ENCODE peak calls at places on chromosomes 13 and 19, in seven cellular contexts. D is amniotic stem cell, A is HEK293T, E is retinal pigment epithelial cell, L is AG08396, B is H9, Z is SK-MEL-5. X is an unnamed sample.

GRCh38 chr13:41554626-41555386 is 97.5 kb downstream of the RGCC start:
- DNase-seq in D (no peak), A (no peak), E (no peak), L (no peak), B (no peak), Z (no peak), X (no peak)

GRCh38 chr19:13033819-13034611 is 38.7 kb downstream of the NFIX start:
- DNase-seq in D (no peak), A (peak), E (no peak), L (no peak), B (peak), Z (peak), X (peak)

GRCh38 chr13:46751811-46752635 is 44.9 kb downstream of the ESD start:
- DNase-seq in D (no peak), A (no peak), E (no peak), L (no peak), B (no peak), Z (no peak), X (peak)

GRCh38 chr19:4014541-4015491 is 7.3 kb downstream of the PIAS4 start:
- DNase-seq in D (no peak), A (no peak), E (no peak), L (no peak), B (peak), Z (no peak), X (peak)

GRCh38 chr19:6260912-6261636 is 18.7 kb downstream of the MLLT1 start:
- DNase-seq in D (no peak), A (peak), E (no peak), L (no peak), B (peak), Z (peak), X (peak)

GRCh38 chr13:112647256-112647655 is 42.6 kb upstream of the ATP11A start:
- DNase-seq in D (no peak), A (no peak), E (no peak), L (no peak), B (no peak), Z (no peak), X (no peak)

GRCh38 chr19:18607222-18608101 is 863 bp upstream of the CRLF1 start:
- DNase-seq in D (no peak), A (peak), E (no peak), L (peak), B (no peak), Z (no peak), X (no peak)

GRCh38 chr13:80341771-80342271 is 895 bp upstream of the SPRY2 start:
- DNase-seq in D (no peak), A (peak), E (peak), L (no peak), B (peak), Z (peak), X (peak)

GRCh38 chr13:20197361-20197834 is 4.7 kb upstream of the GJB2 start:
- DNase-seq in D (no peak), A (peak), E (no peak), L (peak), B (no peak), Z (peak), X (peak)

GRCh38 chr19:18070181-18070580 is 16.6 kb downstream of the IL12RB1 start:
- DNase-seq in D (no peak), A (no peak), E (no peak), L (no peak), B (no peak), Z (no peak), X (no peak)

GRCh38 chr19:28940751-28941500 is 272.0 kb downstream of the UQCRFS1 start:
- DNase-seq in D (no peak), A (no peak), E (no peak), L (peak), B (no peak), Z (no peak), X (no peak)

GRCh38 chr19:20423381-20424207 is 142.0 kb downstream of the ZNF737 start:
- DNase-seq in D (no peak), A (no peak), E (no peak), L (peak), B (peak), Z (no peak), X (peak)

GRCh38 chr13:64935441-64935840 is 2294.7 kb downstream of the PCDH9 start:
- DNase-seq in D (no peak), A (no peak), E (no peak), L (no peak), B (no peak), Z (no peak), X (no peak)

GRCh38 chr19:1366899-1367870 is 16.5 kb upstream of the NDUFS7 start:
- DNase-seq in D (no peak), A (no peak), E (no peak), L (no peak), B (no peak), Z (no peak), X (no peak)

GRCh38 chr19:35845215-35846037 is 6.9 kb downstream of the NPHS1 start:
- DNase-seq in D (no peak), A (no peak), E (no peak), L (no peak), B (peak), Z (no peak), X (peak)

GRCh38 chr13:111491021-111491420 is 170.6 kb downstream of the TEX29 start:
- DNase-seq in D (no peak), A (no peak), E (no peak), L (no peak), B (no peak), Z (no peak), X (no peak)

GRCh38 chr19:39032164-39032918 is at the start of gene FBXO27:
- DNase-seq in D (no peak), A (peak), E (no peak), L (no peak), B (peak), Z (no peak), X (no peak)

GRCh38 chr13:71368301-71368700 is 498.7 kb downstream of the DACH1 start:
- DNase-seq in D (no peak), A (no peak), E (no peak), L (no peak), B (no peak), Z (no peak), X (no peak)

GRCh38 chr13:108830916-108831315 is 201.5 kb downstream of the MYO16 start:
- DNase-seq in D (no peak), A (no peak), E (no peak), L (no peak), B (no peak), Z (no peak), X (no peak)

GRCh38 chr19:32357720-32358119 is 12.3 kb downstream of the ZNF507 start:
- DNase-seq in D (no peak), A (no peak), E (no peak), L (no peak), B (no peak), Z (peak), X (no peak)

GRCh38 chr13:90956036-90956435 is 391.5 kb upstream of the MIR17HG start:
- DNase-seq in D (no peak), A (no peak), E (no peak), L (no peak), B (no peak), Z (no peak), X (no peak)

GRCh38 chr13:20305587-20305986 is 73.5 kb upstream of the GJB6 start:
- DNase-seq in D (no peak), A (no peak), E (no peak), L (no peak), B (no peak), Z (no peak), X (no peak)

GRCh38 chr19:54573330-54573872 is at the start of gene LILRA2:
- DNase-seq in D (no peak), A (no peak), E (no peak), L (no peak), B (no peak), Z (no peak), X (peak)

GRCh38 chr13:20553309-20553708 is 13.6 kb upstream of the IFT88 start:
- DNase-seq in D (no peak), A (no peak), E (peak), L (no peak), B (no peak), Z (peak), X (no peak)

GRCh38 chr19:17873661-17874422 is 2.1 kb downstream of the SLC5A5 start:
- DNase-seq in D (no peak), A (peak), E (no peak), L (peak), B (peak), Z (peak), X (peak)

GRCh38 chr13:50208826-50209335 is 193.6 kb downstream of the KCNRG start:
- DNase-seq in D (no peak), A (peak), E (peak), L (peak), B (peak), Z (peak), X (peak)

GRCh38 chr19:13428352-13428751 is 77.9 kb downstream of the CACNA1A start:
- DNase-seq in D (no peak), A (peak), E (no peak), L (peak), B (peak), Z (peak), X (no peak)

GRCh38 chr19:5972355-5972731 is 5.6 kb downstream of the RANBP3 start:
- DNase-seq in D (no peak), A (no peak), E (no peak), L (no peak), B (no peak), Z (no peak), X (no peak)

X was measured in body of pancreas.